ENCODE peak calls at places on chromosomes 1 and 21, in ten cellular contexts. O is neural progenitor cell, F is prostate gland, P is NCI-H2081, W is hippocampal formation, Y is omental fat pad, M is GM06990, Q is NCI-H510A treated with DMSO at 0.1 percent for 48 hours, R is fibroblast of pulmonary artery, I is fibroblast of the conjunctiva. E is an unnamed sample.

GRCh38 chr21:35252831-35253230 is 203.7 kb upstream of the RUNX1 start:
- DNase-seq in O (no peak), F (no peak), P (no peak), W (no peak), Y (no peak), M (no peak), Q (no peak), R (no peak), I (no peak), E (no peak)

GRCh38 chr1:93394514-93394913 is 48.8 kb downstream of the DR1 start:
- DNase-seq in O (no peak), F (no peak), P (no peak), W (no peak), Y (no peak), M (no peak), Q (no peak), R (peak; percentile 14), I (no peak), E (no peak)

GRCh38 chr1:32900956-32901822 is at the start of gene TMEM54:
- DNase-seq in O (peak; percentile 67), F (peak; percentile 77), P (peak; percentile 42), W (no peak), Y (no peak), M (no peak), Q (peak; percentile 54), R (no peak), I (no peak), E (peak; percentile 76)

GRCh38 chr1:236534164-236534651 is 10.4 kb downstream of the LGALS8 start:
- DNase-seq in O (no peak), F (no peak), P (no peak), W (no peak), Y (no peak), M (no peak), Q (no peak), R (peak; percentile 53), I (no peak), E (no peak)

GRCh38 chr1:229704157-229704556 is 78.1 kb downstream of the URB2 start:
- DNase-seq in O (no peak), F (no peak), P (no peak), W (no peak), Y (no peak), M (no peak), Q (no peak), R (no peak), I (no peak), E (no peak)

GRCh38 chr1:205314986-205315618 is 6.4 kb downstream of the NUAK2 start:
- DNase-seq in O (no peak), F (no peak), P (peak; percentile 6), W (no peak), Y (no peak), M (no peak), Q (peak; percentile 39), R (no peak), I (no peak), E (peak; percentile 56)

GRCh38 chr1:92096317-92096716 is 16.2 kb downstream of the BTBD8 start:
- DNase-seq in O (no peak), F (no peak), P (no peak), W (no peak), Y (no peak), M (no peak), Q (no peak), R (no peak), I (no peak), E (no peak)

GRCh38 chr1:229664133-229664689 is 38.2 kb downstream of the URB2 start:
- DNase-seq in O (no peak), F (no peak), P (no peak), W (peak; percentile 21), Y (peak; percentile 50), M (peak; percentile 45), Q (no peak), R (peak; percentile 71), I (no peak), E (peak; percentile 77)

GRCh38 chr1:119917304-119918055 is 21.2 kb upstream of the ADAM30 start:
- DNase-seq in O (no peak), F (no peak), P (no peak), W (no peak), Y (no peak), M (no peak), Q (peak; percentile 16), R (no peak), I (no peak), E (no peak)

GRCh38 chr1:64186138-64186897 is 17.1 kb upstream of the UBE2U start:
- DNase-seq in O (no peak), F (no peak), P (no peak), W (no peak), Y (no peak), M (no peak), Q (no peak), R (peak; percentile 24), I (no peak), E (no peak)

GRCh38 chr1:203455706-203456105 is 19.9 kb upstream of the PRELP start:
- DNase-seq in O (peak; percentile 65), F (no peak), P (no peak), W (no peak), Y (no peak), M (no peak), Q (no peak), R (no peak), I (no peak), E (no peak)

GRCh38 chr21:36169465-36170128 is 13.0 kb downstream of the DOP1B start:
- DNase-seq in O (no peak), F (no peak), P (no peak), W (no peak), Y (no peak), M (no peak), Q (no peak), R (no peak), I (no peak), E (no peak)

GRCh38 chr1:187001198-187001904 is 172.6 kb downstream of the PLA2G4A start:
- DNase-seq in O (no peak), F (no peak), P (no peak), W (no peak), Y (no peak), M (no peak), Q (no peak), R (peak; percentile 93), I (peak; percentile 45), E (no peak)

GRCh38 chr1:230125633-230126528 is 58.8 kb downstream of the GALNT2 start:
- DNase-seq in O (no peak), F (no peak), P (no peak), W (no peak), Y (no peak), M (no peak), Q (no peak), R (peak; percentile 49), I (no peak), E (no peak)

GRCh38 chr1:183870351-183871077 is 65.6 kb downstream of the RGL1 start:
- DNase-seq in O (no peak), F (no peak), P (no peak), W (peak; percentile 40), Y (no peak), M (no peak), Q (no peak), R (peak; percentile 62), I (no peak), E (no peak)

GRCh38 chr1:182861994-182862393 is 22.8 kb downstream of the DHX9 start:
- DNase-seq in O (no peak), F (no peak), P (no peak), W (no peak), Y (no peak), M (no peak), Q (no peak), R (peak; percentile 45), I (no peak), E (no peak)

GRCh38 chr1:22507582-22507981 is 55.7 kb upstream of the EPHA8 start:
- DNase-seq in O (no peak), F (no peak), P (peak; percentile 85), W (no peak), Y (no peak), M (no peak), Q (peak; percentile 96), R (no peak), I (no peak), E (no peak)

GRCh38 chr1:31761883-31762282 is 2.3 kb downstream of the ADGRB2 start:
- DNase-seq in O (no peak), F (no peak), P (no peak), W (no peak), Y (no peak), M (no peak), Q (no peak), R (peak; percentile 43), I (no peak), E (no peak)

GRCh38 chr1:151458936-151459330 is 361 bp downstream of the POGZ start:
- DNase-seq in O (peak; percentile 89), F (peak; percentile 40), P (peak; percentile 81), W (no peak), Y (no peak), M (peak; percentile 68), Q (no peak), R (peak; percentile 71), I (no peak), E (peak; percentile 75)

GRCh38 chr1:228283043-228283371 is 75.2 kb downstream of the OBSCN start:
- DNase-seq in O (no peak), F (no peak), P (no peak), W (no peak), Y (no peak), M (no peak), Q (no peak), R (no peak), I (no peak), E (peak; percentile 18)

GRCh38 chr1:194056169-194056568 is 869.8 kb upstream of the B3GALT2 start:
- DNase-seq in O (no peak), F (no peak), P (no peak), W (no peak), Y (no peak), M (no peak), Q (no peak), R (no peak), I (no peak), E (no peak)

GRCh38 chr1:207579436-207579799 is 65.5 kb upstream of the CR1L start:
- DNase-seq in O (peak; percentile 77), F (peak; percentile 19), P (peak; percentile 68), W (peak; percentile 67), Y (no peak), M (no peak), Q (peak; percentile 29), R (peak; percentile 68), I (peak; percentile 49), E (no peak)

GRCh38 chr1:210332719-210333398 is 4.2 kb downstream of the HHAT start:
- DNase-seq in O (no peak), F (no peak), P (no peak), W (no peak), Y (no peak), M (peak; percentile 78), Q (peak; percentile 57), R (no peak), I (no peak), E (peak; percentile 43)

GRCh38 chr1:181095260-181095659 is 6.8 kb downstream of the IER5 start:
- DNase-seq in O (no peak), F (no peak), P (no peak), W (no peak), Y (no peak), M (no peak), Q (no peak), R (no peak), I (no peak), E (no peak)

GRCh38 chr1:183804916-183805734 is at the start of gene RGL1:
- DNase-seq in O (peak; percentile 77), F (peak; percentile 80), P (peak; percentile 76), W (peak; percentile 80), Y (no peak), M (peak; percentile 80), Q (peak; percentile 48), R (peak; percentile 93), I (no peak), E (no peak)

GRCh38 chr21:37281993-37282392 is 14.9 kb upstream of the VPS26C start:
- DNase-seq in O (peak; percentile 35), F (peak; percentile 7), P (no peak), W (no peak), Y (no peak), M (no peak), Q (peak; percentile 77), R (no peak), I (no peak), E (no peak)

GRCh38 chr1:15153842-15154479 is 414 bp downstream of the TMEM51 start:
- DNase-seq in O (peak; percentile 88), F (peak; percentile 39), P (peak; percentile 15), W (no peak), Y (no peak), M (no peak), Q (peak; percentile 77), R (peak; percentile 64), I (no peak), E (peak; percentile 51)

GRCh38 chr1:209880051-209880450 is 52.3 kb downstream of the UTP25 start:
- DNase-seq in O (no peak), F (no peak), P (no peak), W (no peak), Y (no peak), M (no peak), Q (no peak), R (no peak), I (no peak), E (no peak)

E was measured in B cell.